ENCODE peak calls at places on chromosomes 2 and 18, in eight cellular contexts. Y, J, Q, A, Z, X, V and G are unnamed samples.
A peak's percentile ranks its signal among the peaks of the same experiment; 100 is the strongest.

GRCh38 chr2:104249666-104250065 is 604.2 kb upstream of the POU3F3 start:
- DNase-seq in Y (no peak), J (no peak), Q (no peak), A (no peak), Z (no peak), X (no peak), V (no peak), G (no peak)

GRCh38 chr2:34401186-34401585 is 802.1 kb upstream of the FAM98A start:
- DNase-seq in Y (no peak), J (no peak), Q (no peak), A (no peak), Z (no peak), X (peak; percentile 56), V (no peak), G (no peak)

GRCh38 chr18:57210711-57211411 is 64.0 kb downstream of the BOD1L2 start:
- DNase-seq in Y (no peak), J (no peak), Q (peak; percentile 11), A (no peak), Z (no peak), X (peak; percentile 0), V (peak; percentile 52), G (no peak)

GRCh38 chr2:127609031-127609751 is 36.8 kb upstream of the GPR17 start:
- DNase-seq in Y (no peak), J (peak; percentile 53), Q (no peak), A (no peak), Z (peak; percentile 51), X (no peak), V (no peak), G (no peak)

GRCh38 chr2:103959174-103960125 is 894.5 kb upstream of the POU3F3 start:
- DNase-seq in Y (no peak), J (no peak), Q (peak; percentile 10), A (peak; percentile 71), Z (no peak), X (peak; percentile 34), V (peak; percentile 4), G (peak; percentile 12)

GRCh38 chr2:233912799-233913423 is 4.3 kb upstream of the TRPM8 start:
- DNase-seq in Y (no peak), J (no peak), Q (no peak), A (peak; percentile 76), Z (no peak), X (peak; percentile 43), V (peak; percentile 54), G (no peak)

GRCh38 chr18:35682282-35682867 is 100.8 kb downstream of the GALNT1 start:
- DNase-seq in Y (no peak), J (no peak), Q (no peak), A (no peak), Z (no peak), X (peak; percentile 32), V (no peak), G (no peak)

GRCh38 chr2:213763358-213763757 is 479.1 kb downstream of the SPAG16 start:
- DNase-seq in Y (no peak), J (no peak), Q (no peak), A (no peak), Z (no peak), X (no peak), V (no peak), G (no peak)

GRCh38 chr18:3704556-3705162 is 254.7 kb downstream of the TGIF1 start:
- DNase-seq in Y (no peak), J (no peak), Q (no peak), A (no peak), Z (no peak), X (peak; percentile 59), V (no peak), G (no peak)

GRCh38 chr2:189951791-189952535 is 110.6 kb downstream of the MSTN start:
- DNase-seq in Y (no peak), J (no peak), Q (no peak), A (no peak), Z (no peak), X (no peak), V (no peak), G (no peak)

GRCh38 chr2:1051075-1051474 is 100.4 kb downstream of the SNTG2 start:
- DNase-seq in Y (no peak), J (no peak), Q (no peak), A (no peak), Z (no peak), X (peak; percentile 23), V (no peak), G (no peak)

GRCh38 chr2:112256654-112257053 is 1.8 kb upstream of the ZC3H8 start:
- DNase-seq in Y (no peak), J (no peak), Q (no peak), A (no peak), Z (no peak), X (no peak), V (no peak), G (no peak)

GRCh38 chr18:35500113-35500512 is 2.4 kb upstream of the INO80C start:
- DNase-seq in Y (no peak), J (no peak), Q (no peak), A (no peak), Z (no peak), X (no peak), V (no peak), G (no peak)

GRCh38 chr2:114661926-114662670 is 219.7 kb downstream of the DPP10 start:
- DNase-seq in Y (no peak), J (peak; percentile 66), Q (no peak), A (peak; percentile 22), Z (peak; percentile 70), X (no peak), V (no peak), G (peak; percentile 5)

GRCh38 chr2:68812256-68812655 is 58.9 kb downstream of the BMP10 start:
- DNase-seq in Y (no peak), J (no peak), Q (no peak), A (no peak), Z (no peak), X (no peak), V (no peak), G (no peak)

GRCh38 chr2:19474128-19474527 is 115.7 kb upstream of the OSR1 start:
- DNase-seq in Y (peak; percentile 24), J (no peak), Q (peak; percentile 16), A (no peak), Z (no peak), X (peak; percentile 74), V (no peak), G (no peak)

GRCh38 chr2:5908030-5908429 is 215.8 kb downstream of the SOX11 start:
- DNase-seq in Y (no peak), J (no peak), Q (no peak), A (no peak), Z (no peak), X (peak; percentile 69), V (no peak), G (no peak)

DNA sequence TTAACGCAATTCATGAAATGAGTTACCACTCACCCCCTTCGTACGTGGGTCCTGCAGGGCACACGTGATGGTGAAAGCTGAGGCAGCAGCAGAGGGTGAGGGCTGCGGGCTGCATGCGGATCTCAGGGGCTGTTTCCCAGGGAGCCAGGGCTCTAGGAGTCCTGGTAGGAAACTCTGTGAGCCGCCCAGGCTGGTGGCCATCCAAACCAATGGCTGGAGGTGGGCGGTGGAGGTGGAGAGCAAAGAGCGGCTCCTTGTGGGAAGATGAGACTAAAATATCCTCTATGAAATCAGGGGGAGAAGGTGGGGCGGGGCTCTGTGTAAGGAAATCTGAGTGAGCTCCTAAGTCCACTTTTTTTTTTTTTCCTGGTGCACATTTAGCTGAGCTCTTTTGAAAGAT is 120.1 kb upstream of the SLC1A4 start:
- DNase-seq in Y (no peak), J (no peak), Q (no peak), A (no peak), Z (no peak), X (no peak), V (no peak), G (no peak)
- H3K4me1 ChIP-seq in Y (no peaks in the 10 kb centered on the region), J (peaks cover 24% of the 10 kb centered on the region), Q (peaks cover 21% of the 10 kb centered on the region), A (peaks cover 12% of the 10 kb centered on the region), Z (no peaks in the 10 kb centered on the region), X (peaks cover 13% of the 10 kb centered on the region), V (peaks cover 14% of the 10 kb centered on the region), G (peaks cover 4% of the 10 kb centered on the region)

GRCh38 chr2:94870392-94871225 is 621 bp upstream of the TEKT4 start:
- DNase-seq in Y (no peak), J (peak; percentile 61), Q (no peak), A (no peak), Z (peak; percentile 58), X (no peak), V (peak; percentile 61), G (no peak)
- TF ChIP-seq CTCF in Y (no peak), J (peak; percentile 38), Q (peak; percentile 18), A (peak; percentile 38), Z (peak; percentile 18), X (peak; percentile 32), V (peak; percentile 83), G (peak; percentile 26)

GRCh38 chr2:135257383-135258090 is 205.4 kb downstream of the RAB3GAP1 start:
- DNase-seq in Y (no peak), J (no peak), Q (no peak), A (no peak), Z (no peak), X (peak; percentile 66), V (no peak), G (no peak)

GRCh38 chr2:135256531-135257258 is 204.6 kb downstream of the RAB3GAP1 start:
- DNase-seq in Y (no peak), J (no peak), Q (no peak), A (no peak), Z (no peak), X (peak; percentile 31), V (peak; percentile 16), G (no peak)

GRCh38 chr2:135252805-135253458 is 200.8 kb downstream of the RAB3GAP1 start:
- DNase-seq in Y (no peak), J (no peak), Q (no peak), A (no peak), Z (no peak), X (no peak), V (no peak), G (no peak)

GRCh38 chr2:135258193-135258592 is 206.1 kb downstream of the RAB3GAP1 start:
- DNase-seq in Y (no peak), J (no peak), Q (no peak), A (no peak), Z (no peak), X (no peak), V (no peak), G (no peak)

DNA sequence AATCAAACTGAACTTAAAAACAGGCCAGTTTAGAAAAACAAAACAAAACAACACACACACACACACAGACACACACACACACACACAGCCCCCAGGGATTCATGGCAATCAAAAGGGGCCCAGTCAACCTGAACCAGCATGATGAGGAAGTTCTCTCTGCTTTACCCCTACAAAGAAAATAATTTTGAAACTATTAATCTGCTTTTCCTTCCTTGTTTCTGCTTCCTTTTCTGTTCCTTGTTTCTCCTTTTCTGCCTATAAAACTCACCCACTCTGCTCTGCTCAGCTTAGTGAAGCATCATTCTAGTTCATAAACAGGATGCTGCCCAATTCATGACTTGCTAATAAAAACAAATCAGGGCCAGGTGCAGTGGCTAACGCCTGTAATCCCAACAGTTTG is 203.1 kb downstream of the RAB3GAP1 start:
- DNase-seq in Y (no peak), J (no peak), Q (no peak), A (no peak), Z (no peak), X (no peak), V (no peak), G (no peak)
- H3K9me3 ChIP-seq in Y (no peaks in the 10 kb centered on the region), J (peaks cover 33% of the 10 kb centered on the region), Q (peaks cover 2% of the 10 kb centered on the region), A (no peaks in the 10 kb centered on the region), Z (no peaks in the 10 kb centered on the region), X (no peaks in the 10 kb centered on the region), V (peaks cover 2% of the 10 kb centered on the region), G (peaks cover 16% of the 10 kb centered on the region)

DNA sequence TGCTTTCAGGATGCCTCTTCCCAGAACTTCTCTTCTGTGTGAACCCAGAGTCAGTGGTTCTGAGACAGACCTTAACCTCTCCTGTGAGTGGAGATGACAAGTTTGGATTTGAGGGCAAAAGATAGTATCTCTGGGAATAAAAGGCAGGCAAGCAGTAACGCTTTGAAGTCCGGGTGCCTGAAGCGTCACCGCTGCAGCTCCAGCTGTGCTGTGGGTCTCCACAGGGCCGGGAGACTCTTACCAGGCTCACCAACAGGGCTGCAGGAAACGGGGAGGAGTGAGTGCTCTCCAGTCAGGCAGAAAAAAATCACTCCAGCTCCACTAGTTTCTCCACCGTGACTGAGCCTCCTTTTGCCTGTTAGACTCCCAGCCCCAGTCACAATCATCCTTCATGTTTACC is 79.7 kb upstream of the MAP4K4 start:
- DNase-seq in Y (no peak), J (no peak), Q (no peak), A (no peak), Z (no peak), X (peak; percentile 55), V (no peak), G (no peak)
- H3K4me1 ChIP-seq in Y (no peaks in the 10 kb centered on the region), J (peaks cover 13% of the 10 kb centered on the region), Q (no peaks in the 10 kb centered on the region), A (no peaks in the 10 kb centered on the region), Z (no peaks in the 10 kb centered on the region), X (peaks cover 12% of the 10 kb centered on the region), V (peaks cover under 1% of the 10 kb centered on the region), G (peaks cover 23% of the 10 kb centered on the region)